ENCODE peak calls at places on chromosomes 1 and 21, in five cellular contexts. One of them, this sample, is unnamed.

GRCh38 chr1:240029418-240029817 is 62.3 kb upstream of the FMN2 start:
- DNase-seq in prostate gland: no peak
- DNase-seq in upper lobe of left lung: no peak
- DNase-seq in sigmoid colon: no peak
- DNase-seq in stomach: no peak
- DNase-seq in this sample: no peak

GRCh38 chr1:190262538-190262937 is 215.1 kb downstream of the BRINP3 start:
- DNase-seq in sigmoid colon: no peak
- DNase-seq in stomach: no peak
- DNase-seq in prostate gland: no peak
- DNase-seq in upper lobe of left lung: no peak
- DNase-seq in this sample: no peak

GRCh38 chr1:12087797-12088314 is 24.8 kb downstream of the TNFRSF8 start:
- DNase-seq in stomach: no peak
- DNase-seq in upper lobe of left lung: no peak
- DNase-seq in sigmoid colon: no peak
- DNase-seq in prostate gland: no peak
- DNase-seq in this sample: no peak

GRCh38 chr1:38332649-38333310 is 286.2 kb upstream of the POU3F1 start:
- DNase-seq in upper lobe of left lung: no peak
- DNase-seq in stomach: no peak
- DNase-seq in sigmoid colon: no peak
- DNase-seq in prostate gland: no peak
- DNase-seq in this sample: no peak

GRCh38 chr1:94772230-94772641 is 47.9 kb upstream of the SLC44A3 start:
- DNase-seq in prostate gland: no peak
- DNase-seq in stomach: peak; percentile 32
- DNase-seq in upper lobe of left lung: peak; percentile 83
- DNase-seq in sigmoid colon: no peak
- DNase-seq in this sample: no peak

GRCh38 chr1:227225715-227226346 is 92.5 kb downstream of the CDC42BPA start:
- DNase-seq in sigmoid colon: no peak
- DNase-seq in stomach: no peak
- DNase-seq in upper lobe of left lung: no peak
- DNase-seq in prostate gland: no peak
- DNase-seq in this sample: no peak

GRCh38 chr1:47870946-47871750 is 126.0 kb downstream of the TRABD2B start:
- DNase-seq in prostate gland: no peak
- DNase-seq in upper lobe of left lung: no peak
- DNase-seq in sigmoid colon: no peak
- DNase-seq in stomach: no peak
- DNase-seq in this sample: no peak

GRCh38 chr1:36594041-36594440 is 111.3 kb upstream of the CSF3R start:
- DNase-seq in upper lobe of left lung: no peak
- DNase-seq in prostate gland: no peak
- DNase-seq in sigmoid colon: no peak
- DNase-seq in stomach: no peak
- DNase-seq in this sample: no peak

GRCh38 chr1:179059185-179059483 is 22.7 kb upstream of the TOR3A start:
- DNase-seq in prostate gland: no peak
- DNase-seq in stomach: no peak
- DNase-seq in sigmoid colon: no peak
- DNase-seq in upper lobe of left lung: no peak
- DNase-seq in this sample: no peak

GRCh38 chr1:36137776-36138175 is 11.5 kb downstream of the TRAPPC3 start:
- DNase-seq in sigmoid colon: no peak
- DNase-seq in prostate gland: no peak
- DNase-seq in upper lobe of left lung: no peak
- DNase-seq in stomach: no peak
- DNase-seq in this sample: no peak

GRCh38 chr1:85091647-85092295 is 43.5 kb upstream of the MCOLN3 start:
- DNase-seq in upper lobe of left lung: no peak
- DNase-seq in stomach: no peak
- DNase-seq in prostate gland: no peak
- DNase-seq in sigmoid colon: no peak
- DNase-seq in this sample: no peak

GRCh38 chr1:231058416-231059109 is 18.5 kb upstream of the FAM89A start:
- DNase-seq in sigmoid colon: no peak
- DNase-seq in stomach: no peak
- DNase-seq in prostate gland: no peak
- DNase-seq in upper lobe of left lung: no peak
- DNase-seq in this sample: no peak

GRCh38 chr1:195948123-195948895 is 659.9 kb downstream of the KCNT2 start:
- DNase-seq in prostate gland: no peak
- DNase-seq in sigmoid colon: no peak
- DNase-seq in stomach: no peak
- DNase-seq in upper lobe of left lung: no peak
- DNase-seq in this sample: no peak

GRCh38 chr21:37525810-37526209 is 159.2 kb downstream of the DYRK1A start:
- DNase-seq in stomach: no peak
- DNase-seq in prostate gland: no peak
- DNase-seq in sigmoid colon: no peak
- DNase-seq in upper lobe of left lung: no peak
- DNase-seq in this sample: no peak

GRCh38 chr1:240906477-240906876 is 294.5 kb upstream of the GREM2 start:
- DNase-seq in upper lobe of left lung: no peak
- DNase-seq in prostate gland: no peak
- DNase-seq in stomach: peak; percentile 58
- DNase-seq in sigmoid colon: no peak
- DNase-seq in this sample: peak; percentile 44

GRCh38 chr1:226541631-226542622 is 6.6 kb upstream of the STUM start:
- DNase-seq in sigmoid colon: peak; percentile 71
- DNase-seq in stomach: peak; percentile 66
- DNase-seq in upper lobe of left lung: no peak
- DNase-seq in prostate gland: no peak
- DNase-seq in this sample: peak; percentile 61

GRCh38 chr1:117967900-117968299 is 38.4 kb downstream of the WDR3 start:
- DNase-seq in prostate gland: no peak
- DNase-seq in stomach: no peak
- DNase-seq in upper lobe of left lung: no peak
- DNase-seq in sigmoid colon: no peak
- DNase-seq in this sample: no peak

GRCh38 chr1:204736861-204737260 is 51.3 kb upstream of the LRRN2 start:
- DNase-seq in sigmoid colon: no peak
- DNase-seq in prostate gland: no peak
- DNase-seq in upper lobe of left lung: no peak
- DNase-seq in stomach: no peak
- DNase-seq in this sample: no peak

GRCh38 chr1:219416598-219417238 is 196.2 kb downstream of the ZC3H11B start:
- DNase-seq in upper lobe of left lung: peak; percentile 36
- DNase-seq in prostate gland: peak; percentile 34
- DNase-seq in stomach: peak; percentile 64
- DNase-seq in sigmoid colon: peak; percentile 64
- DNase-seq in this sample: peak; percentile 59

GRCh38 chr1:3663999-3664699 is 11.8 kb downstream of the TP73 start:
- DNase-seq in sigmoid colon: peak; percentile 45
- DNase-seq in prostate gland: no peak
- DNase-seq in upper lobe of left lung: no peak
- DNase-seq in stomach: no peak
- DNase-seq in this sample: peak; percentile 7

DNA sequence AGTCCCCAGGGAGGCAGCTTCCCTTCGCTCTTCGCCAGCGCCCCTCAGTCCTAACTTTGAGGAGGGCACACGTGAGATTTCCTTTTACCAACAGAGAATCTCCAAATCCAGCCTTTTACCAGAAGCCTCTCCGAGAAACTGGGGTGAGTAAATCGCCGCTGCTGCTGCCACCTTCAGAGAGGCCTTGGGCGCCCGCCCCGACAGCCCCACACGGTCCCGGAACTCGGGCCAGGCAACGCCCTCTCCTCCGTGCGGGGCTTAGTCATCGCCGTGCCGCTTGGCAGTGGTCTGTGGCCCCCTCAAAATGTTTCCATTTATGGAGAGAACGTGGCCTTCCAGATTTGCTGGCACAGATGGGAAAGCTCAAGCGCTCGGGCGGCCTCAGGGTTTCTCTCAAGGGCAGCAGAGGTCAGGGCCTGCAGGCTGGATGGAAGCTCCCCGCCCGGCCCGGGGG is 41.4 kb upstream of the COL6A2 start:
- DNase-seq in stomach: peak; percentile 44
- DNase-seq in prostate gland: no peak
- DNase-seq in sigmoid colon: peak; percentile 98
- DNase-seq in upper lobe of left lung: peak; percentile 22
- DNase-seq in this sample: peak; percentile 74
- TF ChIP-seq POLR2AphosphoS5 in stomach: peak; percentile 39
- TF ChIP-seq POLR2AphosphoS5 in prostate gland: peak; percentile 67
- TF ChIP-seq POLR2AphosphoS5 in sigmoid colon: peak; percentile 93
- TF ChIP-seq POLR2AphosphoS5 in upper lobe of left lung: no peak
- TF ChIP-seq POLR2AphosphoS5 in this sample: peak; percentile 85

GRCh38 chr21:36377391-36377842 is 7.8 kb upstream of the CHAF1B start:
- DNase-seq in prostate gland: peak; percentile 14
- DNase-seq in sigmoid colon: no peak
- DNase-seq in stomach: no peak
- DNase-seq in upper lobe of left lung: no peak
- DNase-seq in this sample: no peak
- TF ChIP-seq CTCF in prostate gland: no peak
- TF ChIP-seq CTCF in sigmoid colon: no peak
- TF ChIP-seq CTCF in stomach: no peak
- TF ChIP-seq CTCF in upper lobe of left lung: no peak
- TF ChIP-seq CTCF in this sample: no peak

GRCh38 chr1:25338188-25338981 is at the start of gene TMEM50A:
- DNase-seq in sigmoid colon: peak; percentile 95
- DNase-seq in upper lobe of left lung: peak; percentile 92
- DNase-seq in prostate gland: peak; percentile 85
- DNase-seq in stomach: peak; percentile 91
- DNase-seq in this sample: peak; percentile 93
- TF ChIP-seq POLR2A in sigmoid colon: peak; percentile 61
- TF ChIP-seq POLR2A in upper lobe of left lung: peak; percentile 93
- TF ChIP-seq POLR2A in prostate gland: peak; percentile 95
- TF ChIP-seq POLR2A in stomach: no peak
- TF ChIP-seq POLR2A in this sample: peak; percentile 90

GRCh38 chr21:29343517-29343916 is 44.8 kb downstream of the BACH1 start:
- DNase-seq in prostate gland: no peak
- DNase-seq in stomach: no peak
- DNase-seq in sigmoid colon: no peak
- DNase-seq in upper lobe of left lung: no peak
- DNase-seq in this sample: no peak
- TF ChIP-seq POLR2AphosphoS5 in prostate gland: no peak
- TF ChIP-seq POLR2AphosphoS5 in stomach: no peak
- TF ChIP-seq POLR2AphosphoS5 in sigmoid colon: peak; percentile 9
- TF ChIP-seq POLR2AphosphoS5 in upper lobe of left lung: no peak
- TF ChIP-seq POLR2AphosphoS5 in this sample: no peak

GRCh38 chr1:194105381-194105780 is 919.0 kb upstream of the B3GALT2 start:
- DNase-seq in prostate gland: no peak
- DNase-seq in sigmoid colon: no peak
- DNase-seq in stomach: no peak
- DNase-seq in upper lobe of left lung: no peak
- DNase-seq in this sample: no peak

GRCh38 chr1:194104247-194104844 is 917.9 kb upstream of the B3GALT2 start:
- DNase-seq in prostate gland: no peak
- DNase-seq in upper lobe of left lung: no peak
- DNase-seq in stomach: no peak
- DNase-seq in sigmoid colon: no peak
- DNase-seq in this sample: no peak

GRCh38 chr1:194103516-194104246 is 917.3 kb upstream of the B3GALT2 start:
- DNase-seq in stomach: no peak
- DNase-seq in upper lobe of left lung: no peak
- DNase-seq in prostate gland: no peak
- DNase-seq in sigmoid colon: no peak
- DNase-seq in this sample: no peak

GRCh38 chr1:194102607-194103006 is 916.2 kb upstream of the B3GALT2 start:
- DNase-seq in upper lobe of left lung: no peak
- DNase-seq in prostate gland: no peak
- DNase-seq in stomach: no peak
- DNase-seq in sigmoid colon: no peak
- DNase-seq in this sample: no peak
- TF ChIP-seq CTCF in upper lobe of left lung: no peak
- TF ChIP-seq CTCF in prostate gland: no peak
- TF ChIP-seq CTCF in stomach: no peak
- TF ChIP-seq CTCF in sigmoid colon: no peak
- TF ChIP-seq CTCF in this sample: no peak

DNA sequence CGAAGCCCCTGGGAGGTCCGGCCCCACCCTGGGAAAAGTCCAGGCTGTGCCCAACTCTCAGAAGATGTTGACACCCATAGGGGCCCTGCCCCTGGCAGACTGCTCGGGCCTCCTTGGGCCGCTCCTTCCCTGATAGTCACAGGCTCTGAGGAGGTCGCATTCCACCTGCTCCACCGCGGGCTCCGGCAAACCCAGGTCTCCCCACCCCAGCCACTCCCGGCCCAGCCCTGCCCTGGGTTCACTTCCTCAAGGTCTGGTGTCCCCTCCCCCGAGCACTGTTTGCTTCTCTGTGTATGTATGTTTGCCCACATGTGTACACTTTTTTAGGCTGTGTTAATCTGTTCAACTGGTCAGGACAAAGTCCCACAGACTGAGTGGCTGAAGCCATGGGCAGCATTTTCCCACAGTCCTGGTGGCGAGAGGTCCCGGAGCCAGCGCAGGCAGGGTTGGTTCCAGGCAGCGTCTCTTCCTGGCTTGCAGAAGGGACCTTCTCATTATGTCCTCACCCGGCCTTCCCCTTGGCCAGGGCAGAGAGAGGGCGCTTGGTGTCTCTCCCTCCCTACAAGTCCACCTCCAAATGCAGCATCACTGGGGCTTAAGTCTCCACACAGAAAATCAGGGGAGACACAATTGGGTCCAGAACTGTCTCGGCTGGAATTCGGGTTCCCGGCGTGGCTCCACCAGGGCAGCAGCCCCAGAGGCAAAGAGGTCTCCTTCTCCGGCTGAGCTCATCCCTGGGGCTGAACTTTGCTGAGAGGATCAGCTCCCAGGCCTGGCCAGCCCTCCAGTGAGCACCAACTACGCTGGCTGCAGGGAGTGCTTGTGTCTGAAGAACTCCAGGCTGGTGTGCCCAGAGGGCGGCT is 10.5 kb upstream of the PRXL2B start:
- DNase-seq in upper lobe of left lung: no peak
- DNase-seq in sigmoid colon: no peak
- DNase-seq in stomach: peak; percentile 85
- DNase-seq in prostate gland: no peak
- DNase-seq in this sample: peak; percentile 94
- TF ChIP-seq POLR2A in upper lobe of left lung: no peak
- TF ChIP-seq POLR2A in sigmoid colon: no peak
- TF ChIP-seq POLR2A in stomach: no peak
- TF ChIP-seq POLR2A in prostate gland: no peak
- TF ChIP-seq POLR2A in this sample: peak; percentile 60

DNA sequence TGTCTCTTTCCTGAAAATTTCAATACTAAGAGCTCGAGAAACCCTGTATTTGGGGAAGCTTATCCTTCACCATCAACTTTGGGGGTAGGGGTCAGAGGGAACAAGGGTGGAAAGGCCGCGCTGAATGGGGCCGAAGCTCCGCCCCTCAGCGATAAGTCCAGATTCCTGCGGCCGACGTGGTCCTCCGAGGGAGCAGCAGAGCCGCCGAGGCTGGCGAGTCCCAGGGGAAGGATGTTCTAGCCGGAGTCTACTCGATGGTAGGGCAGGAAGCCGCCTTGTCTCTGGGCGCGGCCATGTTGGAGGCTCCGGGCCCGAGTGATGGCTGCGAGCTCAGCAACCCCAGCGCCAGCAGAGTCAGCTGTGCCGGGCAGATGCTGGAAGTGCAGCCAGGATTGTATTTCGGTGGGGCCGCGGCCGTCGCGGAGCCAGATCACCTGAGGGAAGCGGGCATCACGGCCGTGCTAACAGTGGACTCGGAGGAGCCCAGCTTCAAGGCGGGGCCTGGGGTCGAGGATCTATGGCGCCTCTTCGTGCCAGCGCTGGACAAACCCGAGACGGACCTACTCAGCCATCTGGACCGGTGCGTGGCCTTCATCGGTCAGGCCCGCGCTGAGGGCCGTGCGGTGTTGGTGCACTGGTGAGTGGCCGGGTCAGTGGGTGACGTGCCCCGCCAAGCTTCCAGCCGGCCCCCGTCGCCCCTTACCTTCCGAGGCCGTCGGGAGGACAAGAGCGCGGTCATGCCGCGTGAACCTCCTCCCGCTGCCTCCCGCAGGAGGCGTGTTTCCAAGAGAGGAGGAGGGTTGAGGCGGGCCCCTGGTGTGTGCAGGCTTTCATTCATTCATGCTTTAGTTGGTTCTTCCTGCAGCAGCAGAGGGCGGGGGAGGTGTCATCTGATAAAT is at the start of gene DUSP12:
- DNase-seq in stomach: peak; percentile 92
- DNase-seq in upper lobe of left lung: peak; percentile 95
- DNase-seq in prostate gland: peak; percentile 87
- DNase-seq in sigmoid colon: peak; percentile 96
- DNase-seq in this sample: peak; percentile 93
- TF ChIP-seq POLR2AphosphoS5 in stomach: peak; percentile 69
- TF ChIP-seq POLR2AphosphoS5 in upper lobe of left lung: peak; percentile 69
- TF ChIP-seq POLR2AphosphoS5 in prostate gland: peak; percentile 87
- TF ChIP-seq POLR2AphosphoS5 in sigmoid colon: peak; percentile 68
- TF ChIP-seq POLR2AphosphoS5 in this sample: peak; percentile 11

This sample was measured in transverse colon.